ENCODE peak calls at places on chromosomes 4 and X, in nine cellular contexts. V, U, X, F, Z, Q, N, J and S are unnamed samples. For H3K4me1, the result is how much of the 10 kb centered on the place peaks cover.

GRCh38 chrX:131322646-131323045 is 33.5 kb upstream of the IGSF1 start:
- DNase-seq in V (no peak), U (no peak), X (no peak), F (no peak), Z (no peak), Q (no peak), N (no peak), J (no peak), S (no peak)

GRCh38 chr4:151117371-151117962 is 18.0 kb downstream of the RPS3A start:
- DNase-seq in V (peak), U (no peak), X (no peak), F (no peak), Z (peak), Q (peak), N (peak), J (peak), S (no peak)

GRCh38 chr4:24471623-24472510 is 112.5 kb downstream of the DHX15 start:
- DNase-seq in V (peak), U (peak), X (peak), F (no peak), Z (no peak), Q (peak), N (peak), J (no peak), S (no peak)

GRCh38 chr4:33890841-33891240 is 2353.5 kb downstream of the ARAP2 start:
- DNase-seq in V (no peak), U (no peak), X (no peak), F (no peak), Z (no peak), Q (no peak), N (no peak), J (no peak), S (no peak)

GRCh38 chr4:158411180-158411721 is 110.4 kb upstream of the RXFP1 start:
- DNase-seq in V (no peak), U (no peak), X (no peak), F (no peak), Z (no peak), Q (no peak), N (no peak), J (no peak), S (no peak)

GRCh38 chr4:156523991-156524390 is 447.6 kb downstream of the PDGFC start:
- DNase-seq in V (no peak), U (no peak), X (no peak), F (no peak), Z (no peak), Q (no peak), N (no peak), J (no peak), S (no peak)

GRCh38 chr4:147843162-147843561 is 111.3 kb downstream of the ARHGAP10 start:
- DNase-seq in V (peak), U (no peak), X (no peak), F (no peak), Z (no peak), Q (no peak), N (no peak), J (peak), S (no peak)

GRCh38 chr4:3786196-3786869 is 20.1 kb downstream of the ADRA2C start:
- DNase-seq in V (no peak), U (no peak), X (no peak), F (no peak), Z (peak), Q (no peak), N (peak), J (no peak), S (no peak)

GRCh38 chrX:27336466-27337091 is 126.6 kb downstream of the PPP4R3C start:
- DNase-seq in V (peak), U (no peak), X (no peak), F (no peak), Z (peak), Q (no peak), N (peak), J (peak), S (no peak)

GRCh38 chr4:6909970-6910339 is 329 bp downstream of the TBC1D14 start:
- DNase-seq in V (peak), U (no peak), X (no peak), F (no peak), Z (no peak), Q (no peak), N (no peak), J (no peak), S (no peak)

GRCh38 chr4:15958562-15958961 is 4.4 kb downstream of the FGFBP2 start:
- DNase-seq in V (no peak), U (no peak), X (no peak), F (no peak), Z (no peak), Q (no peak), N (no peak), J (no peak), S (no peak)

GRCh38 chr4:173666-174314 is 49.5 kb downstream of the ZNF718 start:
- DNase-seq in V (peak), U (no peak), X (no peak), F (no peak), Z (no peak), Q (no peak), N (no peak), J (no peak), S (no peak)

GRCh38 chr4:91427171-91427570 is 876.6 kb upstream of the GRID2 start:
- DNase-seq in V (no peak), U (no peak), X (no peak), F (no peak), Z (no peak), Q (no peak), N (no peak), J (no peak), S (no peak)

GRCh38 chr4:47390438-47391125 is 72.9 kb downstream of the COMMD8 start:
- DNase-seq in V (no peak), U (no peak), X (no peak), F (no peak), Z (no peak), Q (no peak), N (no peak), J (no peak), S (no peak)

GRCh38 chr4:25913056-25913850 is 767 bp upstream of the SMIM20 start:
- DNase-seq in V (peak), U (peak), X (peak), F (no peak), Z (peak), Q (no peak), N (peak), J (no peak), S (no peak)

GRCh38 chrX:79413009-79413408 is 45.9 kb upstream of the ITM2A start:
- DNase-seq in V (peak), U (no peak), X (no peak), F (no peak), Z (no peak), Q (no peak), N (peak), J (no peak), S (no peak)

GRCh38 chr4:70556856-70557255 is 35.2 kb upstream of the AMBN start:
- DNase-seq in V (no peak), U (no peak), X (no peak), F (no peak), Z (no peak), Q (no peak), N (no peak), J (no peak), S (no peak)

GRCh38 chr4:151417164-151417571 is 8.2 kb downstream of the FHIP1A start:
- DNase-seq in V (peak), U (no peak), X (no peak), F (no peak), Z (no peak), Q (no peak), N (no peak), J (no peak), S (no peak)

GRCh38 chr4:5827108-5828004 is 65.5 kb downstream of the CRMP1 start:
- DNase-seq in V (no peak), U (no peak), X (no peak), F (no peak), Z (no peak), Q (no peak), N (no peak), J (no peak), S (no peak)

GRCh38 chrX:118698516-118699247 is 28.7 kb upstream of the IL13RA1 start:
- DNase-seq in V (no peak), U (no peak), X (no peak), F (no peak), Z (no peak), Q (no peak), N (no peak), J (no peak), S (no peak)

GRCh38 chrX:24870143-24870542 is 145.6 kb downstream of the ARX start:
- DNase-seq in V (no peak), U (no peak), X (no peak), F (no peak), Z (no peak), Q (no peak), N (no peak), J (no peak), S (no peak)

GRCh38 chrX:135596495-135596894 is 76.0 kb downstream of the INTS6L start:
- DNase-seq in V (peak), U (no peak), X (no peak), F (no peak), Z (peak), Q (no peak), N (peak), J (peak), S (no peak)

GRCh38 chr4:155972098-155972497 is 18.4 kb upstream of the CTSO start:
- DNase-seq in V (peak), U (no peak), X (no peak), F (no peak), Z (no peak), Q (no peak), N (no peak), J (no peak), S (no peak)

GRCh38 chr4:71554025-71554424 is 215.2 kb downstream of the SLC4A4 start:
- DNase-seq in V (no peak), U (no peak), X (no peak), F (no peak), Z (no peak), Q (no peak), N (no peak), J (no peak), S (no peak)

GRCh38 chrX:154008521-154008920 is 11.2 kb downstream of the IRAK1 start:
- DNase-seq in V (no peak), U (no peak), X (no peak), F (no peak), Z (no peak), Q (no peak), N (peak), J (no peak), S (no peak)

GRCh38 chr4:161320377-161320776 is 843.4 kb downstream of the FSTL5 start:
- DNase-seq in V (peak), U (no peak), X (no peak), F (no peak), Z (no peak), Q (no peak), N (peak), J (no peak), S (no peak)

GRCh38 chr4:2860391-2861348 is 17.0 kb downstream of the ADD1 start:
- DNase-seq in V (peak), U (no peak), X (no peak), F (no peak), Z (no peak), Q (no peak), N (no peak), J (no peak), S (no peak)

GRCh38 chrX:125322431-125322830 is 2.8 kb downstream of the TEX13C start:
- DNase-seq in V (no peak), U (no peak), X (no peak), F (no peak), Z (no peak), Q (no peak), N (no peak), J (no peak), S (no peak)

GRCh38 chrX:42755820-42756219 is 22.1 kb downstream of the PPP1R2C start:
- DNase-seq in V (no peak), U (peak), X (peak), F (no peak), Z (no peak), Q (no peak), N (no peak), J (no peak), S (no peak)

GRCh38 chrX:140712413-140713173 is 3.0 kb downstream of the LINC00632 start:
- DNase-seq in V (peak), U (peak), X (peak), F (no peak), Z (peak), Q (peak), N (peak), J (no peak), S (peak)

DNA sequence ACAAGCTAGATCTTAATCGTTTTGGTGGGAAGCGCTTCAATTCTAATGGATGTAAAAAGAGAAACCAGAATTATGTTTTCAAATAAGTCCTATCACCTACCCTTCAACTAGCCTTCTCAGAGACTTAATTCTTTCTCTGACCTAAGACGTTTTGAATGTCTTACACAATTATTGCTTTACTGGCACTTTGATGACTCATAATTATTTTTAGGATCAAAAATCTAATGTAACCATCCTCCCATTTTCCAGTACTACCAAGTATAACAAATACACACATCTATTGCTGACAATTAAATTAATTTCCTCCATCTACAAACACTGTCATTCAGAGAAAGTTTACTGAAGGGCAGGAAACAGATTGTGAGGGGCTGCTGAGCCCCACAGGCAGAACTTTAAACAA is 108.6 kb downstream of the PPP3CA start:
- DNase-seq in V (no peak), U (no peak), X (no peak), F (no peak), Z (no peak), Q (no peak), N (no peak), J (no peak), S (no peak)
- TF ChIP-seq POLR2AphosphoS5 in V (no peak), U (peak), X (no peak), F (peak), Z (no peak), Q (no peak), N (no peak), J (no peak), S (no peak)

GRCh38 chr4:139559095-139559490 is 3.1 kb upstream of the SETD7 start:
- DNase-seq in V (no peak), U (no peak), X (no peak), F (no peak), Z (no peak), Q (no peak), N (no peak), J (no peak), S (no peak)

GRCh38 chr4:139559692-139560091 is 3.7 kb upstream of the SETD7 start:
- DNase-seq in V (no peak), U (no peak), X (no peak), F (no peak), Z (no peak), Q (no peak), N (peak), J (no peak), S (no peak)

GRCh38 chr4:139558235-139559094 is 2.4 kb upstream of the SETD7 start:
- DNase-seq in V (no peak), U (peak), X (no peak), F (no peak), Z (no peak), Q (no peak), N (no peak), J (no peak), S (no peak)

GRCh38 chr4:139562067-139562684 is 6.2 kb upstream of the SETD7 start:
- DNase-seq in V (no peak), U (no peak), X (no peak), F (no peak), Z (no peak), Q (no peak), N (no peak), J (no peak), S (no peak)

DNA sequence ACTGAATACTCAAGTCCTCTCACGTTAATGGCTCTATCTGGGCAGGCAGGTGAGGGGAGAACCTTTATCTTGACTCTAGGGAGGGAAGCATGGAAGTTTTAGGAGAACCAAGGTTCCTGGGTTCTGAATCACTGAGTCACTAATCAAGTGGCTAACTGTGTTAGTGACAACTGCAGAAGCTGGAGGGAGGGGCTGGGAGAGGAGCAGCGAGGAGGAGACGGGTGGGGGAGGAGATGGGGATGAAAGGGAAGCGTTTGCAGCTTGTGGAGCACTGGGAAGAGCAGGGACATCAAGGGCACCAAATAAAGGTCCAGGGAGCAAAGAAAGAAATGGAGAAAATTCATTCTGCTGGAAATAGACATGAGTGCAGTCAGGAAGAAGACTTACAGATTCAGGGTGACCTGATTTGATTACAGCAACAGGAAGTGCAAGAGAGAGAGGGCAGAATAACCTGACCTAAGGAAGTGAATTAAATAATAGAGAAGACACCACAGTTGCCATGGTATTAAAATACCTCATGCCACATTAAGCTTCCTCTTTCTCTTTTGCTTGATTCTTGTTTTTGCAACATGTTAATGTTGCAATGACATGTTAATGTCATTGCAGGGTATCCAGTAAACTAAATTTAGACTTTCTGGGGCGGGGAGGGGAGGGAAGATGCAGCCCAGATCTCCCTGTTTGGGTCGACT is 4.5 kb upstream of the SETD7 start:
- DNase-seq in V (peak), U (no peak), X (no peak), F (no peak), Z (no peak), Q (no peak), N (no peak), J (no peak), S (no peak)
- H3K4me3 ChIP-seq in V (no peak), U (no peak), X (no peak), F (no peak), Z (no peak), Q (no peak), N (no peak), J (no peak), S (no peak)

GRCh38 chr4:80507507-80507906 is 172.0 kb downstream of the CFAP299 start:
- DNase-seq in V (no peak), U (no peak), X (no peak), F (no peak), Z (no peak), Q (no peak), N (no peak), J (no peak), S (no peak)
- H3K4me1 ChIP-seq in V (under half), U (under half), X (under half), F (under half), Z (under half), Q (under half), N (under half), J (under half), S (under half)

GRCh38 chr4:167838686-167839085 is 253.7 kb upstream of the ANXA10 start:
- DNase-seq in V (no peak), U (no peak), X (no peak), F (no peak), Z (no peak), Q (no peak), N (no peak), J (no peak), S (no peak)
- TF ChIP-seq POLR2AphosphoS5 in V (no peak), U (no peak), X (no peak), F (no peak), Z (no peak), Q (no peak), N (no peak), J (no peak), S (no peak)

GRCh38 chrX:110941906-110942305 is 146.3 kb upstream of the CHRDL1 start:
- DNase-seq in V (no peak), U (no peak), X (no peak), F (no peak), Z (no peak), Q (peak), N (no peak), J (no peak), S (peak)

GRCh38 chrX:110944323-110944761 is 148.7 kb upstream of the CHRDL1 start:
- DNase-seq in V (peak), U (no peak), X (peak), F (no peak), Z (peak), Q (peak), N (peak), J (no peak), S (peak)

GRCh38 chrX:110938977-110939732 is 143.5 kb upstream of the CHRDL1 start:
- DNase-seq in V (no peak), U (no peak), X (no peak), F (no peak), Z (no peak), Q (no peak), N (no peak), J (no peak), S (no peak)

DNA sequence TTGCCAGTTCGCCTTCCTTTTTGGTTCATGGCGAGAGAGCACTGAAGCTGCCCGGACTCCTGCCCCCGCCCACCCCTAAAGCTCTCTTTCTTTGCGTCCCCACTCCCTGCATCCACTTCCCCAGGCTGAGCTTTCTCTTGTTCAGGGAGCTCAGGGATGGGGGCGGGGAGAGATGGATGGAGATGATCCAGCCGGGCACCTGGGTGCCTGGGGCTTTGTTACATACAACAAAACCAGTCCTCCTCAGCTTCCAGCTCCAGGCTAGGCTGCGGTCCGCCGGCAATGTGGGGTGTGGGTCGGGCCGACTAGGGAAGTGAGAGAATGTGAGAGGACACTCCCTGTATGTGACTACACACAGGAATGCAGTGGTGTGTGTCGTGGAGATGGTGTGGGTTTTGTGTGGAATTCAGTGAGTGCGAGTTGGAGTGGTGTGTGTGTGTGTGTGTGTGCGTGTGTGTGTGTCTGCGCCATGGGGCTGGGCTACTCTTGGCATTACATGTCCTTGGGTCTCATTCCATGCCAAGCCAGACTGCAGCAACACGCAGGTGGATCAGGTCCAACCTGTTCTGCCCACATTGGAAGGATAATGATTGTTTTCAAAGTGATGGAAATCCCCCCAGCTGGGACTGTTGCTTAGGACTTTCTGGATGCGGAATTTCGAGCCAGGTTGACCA is 149.3 kb upstream of the CHRDL1 start:
- DNase-seq in V (peak), U (no peak), X (peak), F (no peak), Z (peak), Q (peak), N (peak), J (no peak), S (peak)
- H3K4me3 ChIP-seq in V (peak), U (no peak), X (peak), F (no peak), Z (peak), Q (peak), N (peak), J (no peak), S (peak)